ENCODE peak calls at places on chromosomes 11 and 22, in six cellular contexts. R is lung; Y is CD4-positive, alpha-beta memory T cell; S is activated gamma-delta T cell treated with anti-CD3 and anti-CD28 coated beads, Interleukin-2, amount 50 U/mL, for 16 hours; N is G401; P is kidney tubule cell. U is an unnamed sample.
A peak's percentile ranks its signal among the peaks of the same experiment; 100 is the strongest.

GRCh38 chr22:39212721-39213376 is 31.9 kb downstream of the PDGFB start:
- DNase-seq in R (no peak), N (no peak), Y (no peak), S (no peak), P (peak; percentile 95), U (peak; percentile 51)

GRCh38 chr22:19990609-19991394 is 25.8 kb downstream of the ARVCF start:
- DNase-seq in N (no peak), P (no peak), S (no peak), Y (no peak), R (no peak), U (no peak)

GRCh38 chr11:110971110-110971509 is 258.9 kb upstream of the ARHGAP20 start:
- DNase-seq in S (no peak), P (peak; percentile 64), N (no peak), Y (no peak), R (no peak), U (no peak)

GRCh38 chr11:67445515-67445914 is 2.2 kb upstream of the CORO1B start:
- DNase-seq in S (no peak), P (no peak), N (no peak), R (no peak), Y (no peak), U (no peak)

GRCh38 chr11:36352919-36353318 is 56.8 kb downstream of the PRR5L start:
- DNase-seq in N (no peak), S (peak; percentile 52), R (no peak), Y (peak; percentile 86), P (no peak), U (no peak)

GRCh38 chr11:2390091-2390870 is 10.3 kb upstream of the TSSC4 start:
- DNase-seq in P (no peak), R (peak; percentile 59), N (peak; percentile 42), Y (no peak), S (no peak), U (no peak)

GRCh38 chr11:11391796-11392195 is 38.7 kb upstream of the CSNK2A3 start:
- DNase-seq in S (no peak), R (no peak), Y (no peak), P (peak; percentile 94), N (no peak), U (peak; percentile 86)

GRCh38 chr22:42937164-42937854 is 77.6 kb downstream of the PACSIN2 start:
- DNase-seq in Y (no peak), N (no peak), P (peak; percentile 91), R (peak; percentile 76), S (peak; percentile 7), U (peak; percentile 90)

GRCh38 chr11:12182650-12183511 is 72.5 kb downstream of the MICAL2 start:
- DNase-seq in N (peak; percentile 58), S (no peak), R (peak; percentile 61), Y (no peak), P (peak; percentile 100), U (peak; percentile 91)

GRCh38 chr11:132943737-132944556 is 588.4 kb downstream of the OPCML start:
- DNase-seq in S (no peak), P (no peak), Y (no peak), R (no peak), N (peak; percentile 71), U (no peak)

GRCh38 chr11:45161252-45162063 is 15.0 kb downstream of the PRDM11 start:
- DNase-seq in N (peak; percentile 93), P (no peak), S (no peak), R (no peak), Y (no peak), U (no peak)

GRCh38 chr22:41919357-41920224 is 4.7 kb upstream of the SHISA8 start:
- DNase-seq in N (peak; percentile 68), R (peak; percentile 52), S (no peak), P (peak; percentile 40), Y (peak; percentile 50), U (peak; percentile 39)

GRCh38 chr11:61657566-61657965 is 22.6 kb upstream of the DAGLA start:
- DNase-seq in P (peak; percentile 71), S (no peak), Y (no peak), R (no peak), N (no peak), U (peak; percentile 22)

GRCh38 chr22:50371101-50371648 is 28.0 kb downstream of the PPP6R2 start:
- DNase-seq in S (no peak), P (no peak), Y (no peak), N (no peak), R (no peak), U (no peak)

GRCh38 chr11:567036-567628 is 6.4 kb downstream of the RASSF7 start:
- DNase-seq in N (no peak), S (no peak), P (no peak), R (no peak), Y (peak; percentile 30), U (no peak)

GRCh38 chr22:19812910-19813309 is 41.8 kb downstream of the GNB1L start:
- DNase-seq in P (no peak), Y (no peak), S (no peak), N (no peak), R (no peak), U (no peak)

GRCh38 chr22:34599567-34599966 is 466.4 kb upstream of the ISX start:
- DNase-seq in N (no peak), S (no peak), P (no peak), Y (no peak), R (no peak), U (no peak)

GRCh38 chr11:45400594-45400993 is 114.5 kb upstream of the SYT13 start:
- DNase-seq in R (no peak), Y (no peak), N (no peak), S (no peak), P (no peak), U (no peak)

GRCh38 chr11:119207300-119207570 is 1.1 kb downstream of the CBL start:
- DNase-seq in Y (no peak), S (no peak), N (no peak), R (no peak), P (peak; percentile 9), U (peak; percentile 33)

GRCh38 chr22:17368727-17369552 is at the start of gene CECR2:
- DNase-seq in R (peak; percentile 76), P (peak; percentile 30), Y (no peak), S (no peak), N (peak; percentile 73), U (no peak)

GRCh38 chr11:77560605-77561004 is 29.1 kb upstream of the AQP11 start:
- DNase-seq in P (peak; percentile 80), Y (no peak), N (no peak), S (no peak), R (peak; percentile 22), U (peak; percentile 71)

GRCh38 chr11:36409152-36409713 is 100.8 kb downstream of the TRAF6 start:
- DNase-seq in P (no peak), R (no peak), Y (peak; percentile 63), S (no peak), N (no peak), U (no peak)

GRCh38 chr22:43090130-43090789 is 1.1 kb upstream of the TTLL1 start:
- DNase-seq in Y (peak; percentile 59), P (peak; percentile 86), N (peak; percentile 93), S (no peak), R (peak; percentile 48), U (peak; percentile 92)

GRCh38 chr11:85619497-85619896 is 7.6 kb downstream of the DLG2 start:
- DNase-seq in S (no peak), R (no peak), Y (no peak), N (no peak), P (peak; percentile 69), U (no peak)

GRCh38 chr11:86570020-86570419 is 102.4 kb downstream of the ME3 start:
- DNase-seq in R (no peak), N (no peak), S (no peak), Y (no peak), P (peak; percentile 82), U (peak; percentile 51)

GRCh38 chr22:30562391-30562790 is 12.1 kb downstream of the GAL3ST1 start:
- DNase-seq in S (no peak), Y (no peak), R (no peak), P (peak; percentile 95), N (no peak), U (peak; percentile 38)

GRCh38 chr11:61695917-61696316 is 15.7 kb downstream of the DAGLA start:
- DNase-seq in Y (peak; percentile 98), N (no peak), R (peak; percentile 69), S (peak; percentile 89), P (peak; percentile 96), U (peak; percentile 87)

GRCh38 chr22:20221421-20222340 is 46.4 kb downstream of the RTN4R start:
- DNase-seq in Y (no peak), N (peak; percentile 61), R (no peak), S (no peak), P (no peak), U (no peak)

GRCh38 chr11:124745835-124746620 is 6.0 kb downstream of the VSIG2 start:
- DNase-seq in P (peak; percentile 50), Y (no peak), N (no peak), R (no peak), S (no peak), U (peak; percentile 30)

GRCh38 chr11:96061730-96062524 is 138.0 kb upstream of the MTMR2 start:
- DNase-seq in S (peak; percentile 5), Y (peak; percentile 50), N (no peak), R (no peak), P (peak; percentile 71), U (peak; percentile 59)